ENCODE peak calls at places on chromosomes 2 and 18, in ten cellular contexts. N is BE2C; D is GM23248; F is OCI-LY7; Q is GM12865; A is Caco-2; M is AG09309; S is naive thymus-derived CD4-positive, alpha-beta T cell; E is fibroblast of villous mesenchyme; Z is aorta. V is an unnamed sample.

GRCh38 chr2:2639251-2640139 is 308.4 kb upstream of the MYT1L start:
- DNase-seq in S (no peak), F (no peak), D (no peak), A (no peak), Z (no peak), E (no peak), Q (no peak), M (no peak), N (no peak), V (no peak)

GRCh38 chr2:30300456-30301221 is 69.3 kb downstream of the LBH start:
- DNase-seq in Q (no peak), A (peak), N (no peak), D (peak), F (no peak), E (peak), M (no peak), Z (no peak), S (no peak), V (no peak)

GRCh38 chr18:75482880-75483279 is 55.4 kb upstream of the SMIM21 start:
- DNase-seq in A (no peak), S (no peak), Z (no peak), E (peak), D (no peak), M (no peak), Q (no peak), F (no peak), N (no peak), V (no peak)

GRCh38 chr18:58216071-58216471 is 172.0 kb downstream of the NEDD4L start:
- DNase-seq in E (peak), D (peak), S (no peak), Q (peak), Z (no peak), F (no peak), N (no peak), A (no peak), M (no peak), V (no peak)

GRCh38 chr2:31828891-31829290 is 181.9 kb downstream of the MEMO1 start:
- DNase-seq in N (no peak), Q (no peak), E (no peak), A (no peak), M (no peak), Z (no peak), S (no peak), D (no peak), F (no peak), V (no peak)

GRCh38 chr2:181172676-181173075 is 192.3 kb downstream of the UBE2E3 start:
- DNase-seq in D (no peak), F (no peak), Z (no peak), A (no peak), S (no peak), Q (no peak), N (no peak), M (no peak), E (no peak), V (no peak)

GRCh38 chr2:136437461-136437860 is 319.5 kb upstream of the CXCR4 start:
- DNase-seq in D (no peak), S (no peak), M (no peak), N (no peak), E (no peak), A (no peak), Q (no peak), F (no peak), Z (no peak), V (no peak)

GRCh38 chr2:100780203-100781008 is 39.5 kb upstream of the NPAS2 start:
- DNase-seq in Q (no peak), E (no peak), M (no peak), S (no peak), N (no peak), F (no peak), A (peak), Z (no peak), D (peak), V (no peak)

GRCh38 chr2:130375291-130376266 is 19.7 kb downstream of the PTPN18 start:
- DNase-seq in E (peak), F (no peak), N (no peak), Z (no peak), D (no peak), Q (no peak), A (no peak), M (no peak), S (no peak), V (no peak)

GRCh38 chr2:130372833-130373807 is 17.3 kb downstream of the PTPN18 start:
- DNase-seq in E (no peak), A (no peak), F (peak), Q (no peak), S (peak), N (no peak), M (no peak), Z (peak), D (peak), V (no peak)

GRCh38 chr2:130373808-130374365 is 18.0 kb downstream of the PTPN18 start:
- DNase-seq in S (no peak), E (no peak), N (no peak), Q (no peak), Z (no peak), A (no peak), D (no peak), F (no peak), M (no peak), V (no peak)

GRCh38 chr2:130376433-130377293 is 20.8 kb downstream of the PTPN18 start:
- DNase-seq in D (peak), M (no peak), S (no peak), Q (peak), A (no peak), F (peak), E (no peak), N (no peak), Z (no peak), V (no peak)

GRCh38 chr2:130374587-130375290 is 18.9 kb downstream of the PTPN18 start:
- DNase-seq in M (no peak), S (no peak), Q (no peak), D (peak), A (no peak), Z (no peak), N (no peak), F (no peak), E (peak), V (no peak)
- H3K4me3 ChIP-seq in M (no peak), S (no peak), Q (no peak), D (peak), A (no peak), Z (no peak), N (no peak), F (peak), E (peak), V (no peak)

DNA sequence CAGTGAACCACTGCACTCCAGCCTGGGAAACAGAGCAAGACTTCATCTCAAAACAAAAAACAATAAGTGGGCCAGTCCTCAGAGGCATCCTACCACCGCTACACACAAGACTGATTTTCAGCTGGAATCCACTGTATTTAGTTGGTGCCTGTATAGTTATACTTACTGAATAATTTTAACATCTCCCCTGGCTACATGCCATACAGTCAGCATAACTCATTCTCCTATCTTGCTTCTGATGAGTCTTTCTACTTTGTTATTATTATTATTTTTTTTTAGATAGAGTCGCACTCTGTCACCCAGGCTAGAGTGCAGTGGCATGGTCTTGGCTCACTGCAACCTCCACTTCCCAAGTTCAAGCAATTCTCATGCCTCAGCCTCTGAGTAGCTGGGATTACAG is 19.9 kb upstream of the CAB39 start:
- DNase-seq in Z (no peak), A (no peak), M (no peak), E (no peak), N (no peak), D (peak), F (no peak), Q (no peak), S (no peak), V (no peak)
- H3K4me3 ChIP-seq in Z (no peak), A (no peak), M (no peak), E (no peak), N (no peak), D (no peak), F (no peak), Q (no peak), S (no peak), V (no peak)

GRCh38 chr2:9234680-9235387 is 28.2 kb downstream of the ASAP2 start:
- DNase-seq in A (peak), Q (no peak), M (peak), D (peak), F (no peak), S (no peak), E (peak), N (peak), Z (no peak), V (no peak)
- H3K4me3 ChIP-seq in A (no peak), Q (no peak), M (no peak), D (peak), F (no peak), S (no peak), E (peak), N (peak), Z (no peak), V (no peak)

GRCh38 chr2:163713534-163714311 is 22.1 kb downstream of the FIGN start:
- DNase-seq in N (peak), S (no peak), D (no peak), Q (no peak), E (no peak), A (no peak), Z (no peak), M (no peak), F (no peak), V (no peak)
- H3K4me3 ChIP-seq in N (peak), S (no peak), D (no peak), Q (no peak), E (no peak), A (no peak), Z (no peak), M (no peak), F (no peak), V (no peak)

DNA sequence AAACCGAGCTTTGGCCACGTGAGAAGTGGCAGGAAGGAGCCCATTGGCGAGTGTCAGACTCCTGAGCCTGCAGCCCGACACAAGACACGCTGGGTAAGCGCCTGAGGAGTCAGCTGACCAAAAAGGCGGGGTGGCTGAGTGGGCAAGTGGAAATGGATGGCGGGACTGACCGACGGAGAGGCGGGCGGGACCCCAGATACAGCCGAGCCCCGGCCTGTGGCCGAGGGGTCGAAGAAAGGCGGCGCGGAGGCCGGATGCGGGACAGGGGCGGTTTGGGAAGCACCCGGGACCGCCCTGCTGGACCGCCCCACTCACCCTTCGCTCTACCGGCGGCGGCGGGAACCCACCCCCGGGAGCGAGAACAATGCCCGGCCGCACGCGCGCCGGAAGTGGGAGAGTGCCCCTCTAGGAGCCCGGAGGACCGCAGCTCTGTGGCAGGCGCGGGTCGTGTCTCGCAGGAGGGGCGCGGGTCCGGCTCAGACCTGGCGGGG is 22.8 kb downstream of the ZSCAN30 start:
- DNase-seq in Z (peak), S (peak), M (no peak), N (peak), F (no peak), Q (no peak), A (peak), D (peak), E (peak), V (no peak)
- H3K4me3 ChIP-seq in Z (peak), S (peak), M (peak), N (peak), F (no peak), Q (no peak), A (peak), D (peak), E (peak), V (no peak)

GRCh38 chr18:9561774-9562173 is 52.6 kb downstream of the PPP4R1 start:
- DNase-seq in S (no peak), A (no peak), D (peak), Q (no peak), M (no peak), N (no peak), Z (no peak), F (no peak), E (no peak), V (no peak)

GRCh38 chr18:9552616-9553015 is 61.7 kb downstream of the PPP4R1 start:
- DNase-seq in F (no peak), S (no peak), A (no peak), E (no peak), Z (no peak), M (no peak), Q (no peak), N (no peak), D (no peak), V (no peak)

GRCh38 chr18:9559253-9559652 is 55.1 kb downstream of the PPP4R1 start:
- DNase-seq in M (no peak), D (no peak), F (no peak), S (no peak), Z (no peak), Q (no peak), E (no peak), A (no peak), N (no peak), V (no peak)

GRCh38 chr18:9558397-9559064 is 55.8 kb downstream of the PPP4R1 start:
- DNase-seq in F (no peak), S (no peak), E (no peak), Z (no peak), Q (no peak), N (no peak), D (no peak), M (no peak), A (no peak), V (no peak)

GRCh38 chr18:9557250-9557943 is 57.0 kb downstream of the PPP4R1 start:
- DNase-seq in M (no peak), A (no peak), D (no peak), E (peak), N (no peak), F (no peak), S (no peak), Q (no peak), Z (no peak), V (no peak)
- H3K4me3 ChIP-seq in M (no peak), A (no peak), D (no peak), E (no peak), N (no peak), F (no peak), S (no peak), Q (no peak), Z (no peak), V (no peak)

GRCh38 chr2:174617120-174617519 is 19.5 kb upstream of the WIPF1 start:
- DNase-seq in N (no peak), A (peak), S (no peak), E (no peak), Z (no peak), D (peak), M (no peak), F (no peak), Q (no peak), V (no peak)
- H3K4me3 ChIP-seq in N (no peak), A (no peak), S (no peak), E (no peak), Z (no peak), D (no peak), M (no peak), F (no peak), Q (no peak), V (no peak)

DNA sequence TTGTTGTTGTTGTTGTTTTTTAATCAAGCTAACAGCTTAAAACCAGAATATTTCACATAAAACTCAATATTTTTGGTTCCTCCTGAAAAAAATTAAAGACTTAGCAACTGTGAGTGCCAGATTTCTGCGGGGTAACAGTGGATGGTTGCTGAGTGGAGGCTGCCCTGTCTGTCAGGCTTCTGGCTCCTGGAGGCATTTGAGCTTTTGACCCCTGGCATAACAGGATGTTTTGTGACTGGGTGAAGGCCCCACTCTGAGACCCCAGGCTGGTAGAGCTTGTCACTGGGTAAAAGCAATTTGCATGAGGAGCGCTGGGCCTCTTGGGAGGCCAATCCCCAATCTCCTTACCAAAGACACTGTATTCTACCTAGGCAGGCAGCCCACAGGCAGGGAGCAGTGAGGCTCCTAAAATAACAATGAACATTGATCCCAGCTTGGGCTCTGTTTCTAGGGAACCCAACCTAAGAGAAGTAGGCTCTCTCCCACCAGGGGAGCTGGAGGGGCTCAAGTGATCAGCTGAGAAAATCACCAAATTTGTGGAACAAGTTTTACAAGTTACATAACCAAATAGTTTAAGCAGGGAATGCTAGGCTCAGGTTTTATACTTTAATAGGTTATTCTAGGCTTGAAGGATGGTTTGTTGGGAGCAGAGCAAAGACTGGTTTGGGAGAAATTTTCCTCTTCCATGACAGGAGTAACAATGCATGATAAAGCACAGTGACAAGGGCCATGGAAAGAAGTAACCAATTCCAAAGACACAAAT is 5.9 kb upstream of the SPRED2 start:
- DNase-seq in Q (no peak), S (no peak), D (no peak), E (no peak), Z (no peak), F (no peak), M (no peak), A (no peak), N (no peak), V (no peak)
- H3K4me3 ChIP-seq in Q (no peak), S (no peak), D (no peak), E (no peak), Z (no peak), F (no peak), M (no peak), A (no peak), N (no peak), V (no peak)

GRCh38 chr2:231682546-231683291 is 25.6 kb upstream of the PTMA start:
- DNase-seq in S (no peak), A (no peak), Z (no peak), E (no peak), F (peak), D (no peak), N (no peak), Q (no peak), M (no peak), V (no peak)
- H3K4me3 ChIP-seq in S (no peak), A (no peak), Z (no peak), E (no peak), F (no peak), D (no peak), N (no peak), Q (no peak), M (no peak), V (no peak)

V was measured in Jurkat, Clone E6-1.